ENCODE peak calls at places on chromosomes 3 and 15, in nine cellular contexts. Q, B, G, I, E, T, O, C and K are unnamed samples.

GRCh38 chr3:179991877-179992276 is 44.9 kb downstream of the PEX5L start:
- DNase-seq in B (no peak), O (no peak), G (no peak), E (no peak), C (no peak), I (peak), T (no peak), Q (no peak), K (no peak)

GRCh38 chr3:193870376-193871092 is 265.4 kb upstream of the HES1 start:
- DNase-seq in O (no peak), G (no peak), T (no peak), B (peak), I (no peak), C (no peak), E (no peak), Q (no peak), K (no peak)

GRCh38 chr15:78213425-78213750 is 21.0 kb downstream of the ACSBG1 start:
- DNase-seq in C (no peak), I (no peak), O (no peak), G (no peak), B (no peak), T (no peak), Q (no peak), E (no peak), K (no peak)

GRCh38 chr3:126130081-126130855 is 46.3 kb upstream of the SLC41A3 start:
- DNase-seq in C (peak), Q (peak), O (no peak), G (peak), B (no peak), E (no peak), T (no peak), I (no peak), K (no peak)

GRCh38 chr3:184149123-184149522 is 6.1 kb upstream of the DVL3 start:
- DNase-seq in G (no peak), O (no peak), T (no peak), C (no peak), E (no peak), Q (no peak), B (no peak), I (no peak), K (no peak)

GRCh38 chr3:19920401-19921075 is 13.5 kb downstream of the EFHB start:
- DNase-seq in E (no peak), O (no peak), T (no peak), C (no peak), Q (no peak), G (no peak), B (no peak), I (no peak), K (no peak)

GRCh38 chr15:28123408-28124023 is 24.4 kb upstream of the OCA2 start:
- DNase-seq in Q (peak), I (peak), B (peak), E (peak), G (no peak), O (peak), C (no peak), T (peak), K (peak)

GRCh38 chr3:71958533-71958932 is 173.6 kb upstream of the PROK2 start:
- DNase-seq in C (no peak), I (no peak), O (no peak), E (no peak), B (no peak), G (no peak), T (no peak), Q (no peak), K (no peak)

GRCh38 chr3:64890466-64890865 is 202.7 kb upstream of the ADAMTS9 start:
- DNase-seq in G (no peak), I (no peak), O (no peak), T (no peak), E (no peak), B (no peak), Q (no peak), C (no peak), K (no peak)

GRCh38 chr3:139772539-139773500 is 95.0 kb upstream of the NMNAT3 start:
- DNase-seq in T (no peak), I (peak), B (no peak), Q (no peak), O (peak), C (no peak), G (no peak), E (peak), K (no peak)

GRCh38 chr3:23052230-23053019 is 150.7 kb upstream of the UBE2E2 start:
- DNase-seq in T (no peak), I (no peak), B (peak), O (peak), G (no peak), Q (no peak), C (no peak), E (no peak), K (no peak)